ENCODE peak calls at places on chromosome 13, in five cellular contexts. D, Q, G, J and Y are unnamed samples.

GRCh38 chr13:45105895-45106294 is 14.4 kb upstream of the GTF2F2 start:
- DNase-seq in D (no peak), Q (peak), G (no peak), J (no peak), Y (peak)

GRCh38 chr13:39148513-39148961 is 110.3 kb downstream of the NHLRC3 start:
- DNase-seq in D (peak), Q (no peak), G (no peak), J (no peak), Y (peak)

GRCh38 chr13:87999141-87999765 is 328.1 kb downstream of the SLITRK5 start:
- DNase-seq in D (peak), Q (peak), G (no peak), J (no peak), Y (peak)

GRCh38 chr13:36872621-36873020 is 47.4 kb downstream of the SMAD9 start:
- DNase-seq in D (no peak), Q (no peak), G (peak), J (peak), Y (peak)

GRCh38 chr13:21443171-21443570 is 15.9 kb downstream of the ZDHHC20 start:
- DNase-seq in D (no peak), Q (no peak), G (no peak), J (no peak), Y (no peak)

GRCh38 chr13:112012004-112012704 is 54.8 kb upstream of the SOX1 start:
- DNase-seq in D (peak), Q (no peak), G (peak), J (peak), Y (no peak)

GRCh38 chr13:23848639-23849282 is 40.4 kb downstream of the MIPEP start:
- DNase-seq in D (no peak), Q (no peak), G (no peak), J (no peak), Y (no peak)

GRCh38 chr13:73717632-73718031 is 416.6 kb downstream of the KLF12 start:
- DNase-seq in D (no peak), Q (peak), G (no peak), J (no peak), Y (peak)

GRCh38 chr13:45331981-45332830 is 8.8 kb downstream of the TPT1 start:
- DNase-seq in D (no peak), Q (peak), G (no peak), J (no peak), Y (peak)

GRCh38 chr13:92315265-92315664 is 911.3 kb upstream of the GPC6 start:
- DNase-seq in D (no peak), Q (no peak), G (no peak), J (no peak), Y (peak)

GRCh38 chr13:113078895-113079720 is 26.5 kb upstream of the F7 start:
- DNase-seq in D (no peak), Q (no peak), G (no peak), J (no peak), Y (no peak)

DNA sequence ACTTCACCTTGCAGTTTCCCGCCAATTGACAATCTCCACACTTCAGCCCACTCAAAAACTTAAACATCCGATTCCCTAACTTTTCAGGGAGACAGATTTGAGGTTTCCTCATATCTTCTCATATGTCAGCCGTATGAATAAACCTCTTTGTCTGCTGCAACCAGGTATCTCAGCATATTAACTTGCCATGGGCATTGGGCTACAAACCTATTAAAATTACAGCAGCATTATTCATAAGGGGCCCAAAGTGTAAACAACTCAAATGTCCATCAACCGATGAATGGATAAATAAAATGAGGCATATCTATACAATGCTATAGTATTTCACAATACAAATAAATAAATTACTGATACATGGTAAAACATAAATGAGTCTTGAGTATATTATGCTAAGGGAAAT is 179.4 kb upstream of the ATXN8OS start:
- DNase-seq in D (no peak), Q (no peak), G (no peak), J (no peak), Y (no peak)
- H2BK15ac ChIP-seq in D (no peak), Q (no peak), G (no peak), J (no peak), Y (no peak)

GRCh38 chr13:104641309-104641708 is 1575.1 kb upstream of the SLC10A2 start:
- DNase-seq in D (no peak), Q (peak), G (no peak), J (no peak), Y (peak)
- H2BK15ac ChIP-seq in D (no peak), Q (no peak), G (no peak), J (no peak), Y (no peak)

GRCh38 chr13:57030671-57031070 is 110.0 kb upstream of the PRR20A start:
- DNase-seq in D (no peak), Q (no peak), G (no peak), J (no peak), Y (no peak)
- H2BK15ac ChIP-seq in D (no peak), Q (no peak), G (no peak), J (no peak), Y (no peak)

DNA sequence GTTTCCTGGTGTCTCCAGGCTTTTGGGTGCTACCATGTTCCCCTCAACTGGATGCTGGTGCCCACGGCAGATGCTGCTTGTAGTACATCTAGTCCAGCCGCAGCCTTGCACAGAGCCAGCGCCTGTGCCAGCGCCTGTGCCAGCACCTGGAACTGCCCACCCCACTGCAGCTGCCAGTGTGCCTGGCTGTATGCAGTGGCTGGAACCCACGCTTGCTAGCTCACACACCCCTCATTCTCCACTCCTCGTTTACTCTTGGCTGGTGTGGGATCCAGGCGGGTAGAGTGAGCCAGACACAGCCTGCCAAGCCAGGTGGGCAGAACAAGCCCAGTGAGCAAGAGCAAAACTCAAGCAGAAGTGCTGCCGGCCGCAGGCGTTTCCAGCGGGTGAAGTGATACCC is 428.6 kb downstream of the SLITRK1 start:
- DNase-seq in D (no peak), Q (no peak), G (no peak), J (no peak), Y (no peak)
- H2BK15ac ChIP-seq in D (no peak), Q (no peak), G (no peak), J (no peak), Y (no peak)

GRCh38 chr13:53010374-53011105 is 18.1 kb upstream of the OLFM4 start:
- DNase-seq in D (no peak), Q (no peak), G (no peak), J (no peak), Y (no peak)
- H2BK15ac ChIP-seq in D (no peak), Q (no peak), G (no peak), J (no peak), Y (no peak)

GRCh38 chr13:98286814-98287213 is 109.7 kb upstream of the RNF113B start:
- DNase-seq in D (no peak), Q (no peak), G (no peak), J (no peak), Y (no peak)

GRCh38 chr13:98285852-98286594 is 109.0 kb upstream of the RNF113B start:
- DNase-seq in D (peak), Q (no peak), G (no peak), J (no peak), Y (no peak)

GRCh38 chr13:98284677-98285076 is 107.6 kb upstream of the RNF113B start:
- DNase-seq in D (no peak), Q (no peak), G (no peak), J (no peak), Y (no peak)

GRCh38 chr13:98289339-98289935 is 112.4 kb upstream of the RNF113B start:
- DNase-seq in D (no peak), Q (no peak), G (no peak), J (no peak), Y (no peak)

DNA sequence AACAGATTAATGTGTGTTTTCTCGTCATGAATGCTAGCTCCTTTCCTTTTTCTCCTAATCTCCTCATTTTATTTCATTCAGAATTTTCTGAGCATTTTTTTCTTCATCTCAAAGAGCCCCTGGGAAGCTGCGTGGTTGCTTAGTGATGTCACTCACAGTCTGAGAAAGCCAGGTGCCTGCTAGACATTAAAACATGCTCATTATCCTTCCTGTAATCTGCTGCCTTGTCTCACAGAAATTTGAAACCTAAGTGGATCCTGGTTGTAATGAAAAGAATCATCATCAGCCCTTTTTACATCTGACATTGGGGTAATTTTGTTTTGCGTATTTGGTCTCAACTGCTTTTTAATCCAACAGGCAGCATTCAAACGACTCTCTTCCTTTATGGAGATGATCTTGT is 108.2 kb upstream of the RNF113B start:
- DNase-seq in D (peak), Q (peak), G (no peak), J (no peak), Y (no peak)
- H2BK15ac ChIP-seq in D (no peak), Q (no peak), G (no peak), J (no peak), Y (no peak)

GRCh38 chr13:31739226-31739625 is at the start of gene RXFP2:
- DNase-seq in D (no peak), Q (no peak), G (no peak), J (no peak), Y (no peak)
- H2BK15ac ChIP-seq in D (no peak), Q (no peak), G (no peak), J (no peak), Y (no peak)

GRCh38 chr13:94546071-94546839 is 49.7 kb downstream of the TGDS start:
- DNase-seq in D (peak), Q (no peak), G (no peak), J (peak), Y (no peak)

GRCh38 chr13:94542917-94543316 is 53.0 kb downstream of the TGDS start:
- DNase-seq in D (no peak), Q (no peak), G (no peak), J (no peak), Y (no peak)

GRCh38 chr13:94549241-94550029 is 46.5 kb downstream of the TGDS start:
- DNase-seq in D (peak), Q (peak), G (peak), J (peak), Y (peak)

GRCh38 chr13:94548382-94549240 is 47.3 kb downstream of the TGDS start:
- DNase-seq in D (no peak), Q (peak), G (peak), J (no peak), Y (peak)

DNA sequence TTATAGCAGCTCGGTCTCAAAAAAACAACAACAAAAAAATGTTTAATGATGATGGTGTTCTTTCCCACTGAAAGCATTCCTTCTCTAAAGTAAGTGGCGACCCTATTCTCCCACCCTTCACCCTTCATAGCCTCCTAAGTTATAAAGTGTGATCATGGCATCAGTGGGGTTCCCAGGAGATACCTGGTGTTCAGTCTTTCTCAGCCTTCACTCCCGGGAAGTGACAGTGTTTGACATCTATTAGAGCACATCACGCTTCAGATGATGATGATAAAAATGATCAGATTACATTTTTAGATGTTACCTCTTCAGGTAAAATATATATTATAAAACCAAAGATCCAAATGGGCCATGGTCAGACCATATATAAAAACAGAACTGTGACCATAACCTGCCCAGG is 51.0 kb downstream of the TGDS start:
- DNase-seq in D (no peak), Q (no peak), G (no peak), J (no peak), Y (no peak)
- H2BK15ac ChIP-seq in D (no peak), Q (no peak), G (no peak), J (no peak), Y (no peak)